ENCODE peak calls at places on chromosomes 12 and 14, in five cellular contexts. One of them, this sample, is unnamed. For H3K4me1, the result is how much of the 10 kb centered on the place peaks cover.

GRCh38 chr12:1800646-1801284 is 19.6 kb upstream of the LRTM2 start:
- DNase-seq in breast epithelium: no peak
- DNase-seq in OCI-LY7: peak
- DNase-seq in heart left ventricle: peak
- DNase-seq in ovary: no peak
- DNase-seq in this sample: no peak

GRCh38 chr12:44490181-44490580 is 385.9 kb downstream of the NELL2 start:
- DNase-seq in breast epithelium: no peak
- DNase-seq in ovary: no peak
- DNase-seq in OCI-LY7: no peak
- DNase-seq in heart left ventricle: no peak
- DNase-seq in this sample: no peak

GRCh38 chr12:89357297-89357730 is 5.0 kb upstream of the DUSP6 start:
- DNase-seq in breast epithelium: no peak
- DNase-seq in OCI-LY7: no peak
- DNase-seq in heart left ventricle: no peak
- DNase-seq in ovary: no peak
- DNase-seq in this sample: no peak

GRCh38 chr14:96126339-96126770 is 78.3 kb upstream of the BDKRB2 start:
- DNase-seq in heart left ventricle: no peak
- DNase-seq in ovary: no peak
- DNase-seq in breast epithelium: no peak
- DNase-seq in OCI-LY7: no peak
- DNase-seq in this sample: no peak

GRCh38 chr12:96770239-96770780 is 136.7 kb upstream of the NEDD1 start:
- DNase-seq in OCI-LY7: no peak
- DNase-seq in ovary: no peak
- DNase-seq in heart left ventricle: no peak
- DNase-seq in breast epithelium: no peak
- DNase-seq in this sample: no peak

GRCh38 chr12:46556105-46556559 is 183.6 kb upstream of the SLC38A2 start:
- DNase-seq in OCI-LY7: no peak
- DNase-seq in breast epithelium: no peak
- DNase-seq in ovary: no peak
- DNase-seq in heart left ventricle: no peak
- DNase-seq in this sample: no peak

GRCh38 chr14:21248739-21249411 is 20.4 kb downstream of the HNRNPC start:
- DNase-seq in OCI-LY7: no peak
- DNase-seq in breast epithelium: no peak
- DNase-seq in ovary: no peak
- DNase-seq in heart left ventricle: no peak
- DNase-seq in this sample: no peak

GRCh38 chr12:93742086-93742934 is 65.1 kb downstream of the CRADD start:
- DNase-seq in breast epithelium: peak
- DNase-seq in ovary: peak
- DNase-seq in heart left ventricle: peak
- DNase-seq in OCI-LY7: no peak
- DNase-seq in this sample: peak

GRCh38 chr12:56293785-56294184 is 6.3 kb downstream of the CS start:
- DNase-seq in OCI-LY7: no peak
- DNase-seq in ovary: no peak
- DNase-seq in heart left ventricle: no peak
- DNase-seq in breast epithelium: no peak
- DNase-seq in this sample: no peak

GRCh38 chr12:113242560-113242959 is 21.3 kb downstream of the TPCN1 start:
- DNase-seq in ovary: no peak
- DNase-seq in breast epithelium: no peak
- DNase-seq in OCI-LY7: no peak
- DNase-seq in heart left ventricle: no peak
- DNase-seq in this sample: no peak

GRCh38 chr14:54830650-54831049 is 72.0 kb downstream of the GCH1 start:
- DNase-seq in breast epithelium: no peak
- DNase-seq in OCI-LY7: no peak
- DNase-seq in ovary: no peak
- DNase-seq in heart left ventricle: no peak
- DNase-seq in this sample: no peak

GRCh38 chr14:96136361-96136760 is 68.3 kb upstream of the BDKRB2 start:
- DNase-seq in breast epithelium: no peak
- DNase-seq in OCI-LY7: no peak
- DNase-seq in ovary: no peak
- DNase-seq in heart left ventricle: no peak
- DNase-seq in this sample: no peak

GRCh38 chr14:101402936-101403660 is 158.2 kb upstream of the DIO3 start:
- DNase-seq in breast epithelium: no peak
- DNase-seq in OCI-LY7: no peak
- DNase-seq in heart left ventricle: no peak
- DNase-seq in ovary: no peak
- DNase-seq in this sample: no peak

GRCh38 chr14:32205984-32206383 is 2.9 kb upstream of the RNU6-8 start:
- DNase-seq in ovary: no peak
- DNase-seq in OCI-LY7: no peak
- DNase-seq in breast epithelium: no peak
- DNase-seq in heart left ventricle: no peak
- DNase-seq in this sample: no peak

GRCh38 chr14:35991356-35991755 is 165.2 kb downstream of the BRMS1L start:
- DNase-seq in OCI-LY7: no peak
- DNase-seq in breast epithelium: no peak
- DNase-seq in ovary: no peak
- DNase-seq in heart left ventricle: no peak
- DNase-seq in this sample: no peak

GRCh38 chr12:76202621-76203020 is 118.1 kb upstream of the NAP1L1 start:
- DNase-seq in OCI-LY7: no peak
- DNase-seq in heart left ventricle: no peak
- DNase-seq in ovary: no peak
- DNase-seq in breast epithelium: no peak
- DNase-seq in this sample: no peak

GRCh38 chr12:69433653-69434052 is 36.5 kb upstream of the FRS2 start:
- DNase-seq in heart left ventricle: no peak
- DNase-seq in OCI-LY7: no peak
- DNase-seq in breast epithelium: no peak
- DNase-seq in ovary: no peak
- DNase-seq in this sample: no peak

GRCh38 chr12:108793756-108794441 is 62.6 kb upstream of the CORO1C start:
- DNase-seq in breast epithelium: no peak
- DNase-seq in OCI-LY7: no peak
- DNase-seq in heart left ventricle: peak
- DNase-seq in ovary: no peak
- DNase-seq in this sample: peak

GRCh38 chr12:69534389-69534822 is 50.9 kb upstream of the CCT2 start:
- DNase-seq in ovary: peak
- DNase-seq in OCI-LY7: no peak
- DNase-seq in heart left ventricle: peak
- DNase-seq in breast epithelium: no peak
- DNase-seq in this sample: no peak

GRCh38 chr12:88393017-88393767 is 187.1 kb downstream of the KITLG start:
- DNase-seq in breast epithelium: no peak
- DNase-seq in ovary: no peak
- DNase-seq in heart left ventricle: no peak
- DNase-seq in OCI-LY7: peak
- DNase-seq in this sample: no peak

GRCh38 chr14:20377171-20377570 is 33.7 kb downstream of the PARP2 start:
- DNase-seq in ovary: no peak
- DNase-seq in breast epithelium: no peak
- DNase-seq in heart left ventricle: no peak
- DNase-seq in OCI-LY7: no peak
- DNase-seq in this sample: no peak

GRCh38 chr12:11951209-11951608 is 119.5 kb upstream of the BCL2L14 start:
- DNase-seq in heart left ventricle: no peak
- DNase-seq in OCI-LY7: no peak
- DNase-seq in ovary: no peak
- DNase-seq in breast epithelium: no peak
- DNase-seq in this sample: no peak

GRCh38 chr12:11949738-11950403 is 120.9 kb upstream of the BCL2L14 start:
- DNase-seq in heart left ventricle: no peak
- DNase-seq in ovary: no peak
- DNase-seq in breast epithelium: peak
- DNase-seq in OCI-LY7: no peak
- DNase-seq in this sample: no peak

GRCh38 chr12:11954181-11954580 is 116.6 kb upstream of the BCL2L14 start:
- DNase-seq in OCI-LY7: peak
- DNase-seq in breast epithelium: no peak
- DNase-seq in heart left ventricle: no peak
- DNase-seq in ovary: no peak
- DNase-seq in this sample: no peak

GRCh38 chr12:11958216-11959091 is 112.3 kb upstream of the BCL2L14 start:
- DNase-seq in ovary: no peak
- DNase-seq in OCI-LY7: no peak
- DNase-seq in heart left ventricle: no peak
- DNase-seq in breast epithelium: no peak
- DNase-seq in this sample: no peak

DNA sequence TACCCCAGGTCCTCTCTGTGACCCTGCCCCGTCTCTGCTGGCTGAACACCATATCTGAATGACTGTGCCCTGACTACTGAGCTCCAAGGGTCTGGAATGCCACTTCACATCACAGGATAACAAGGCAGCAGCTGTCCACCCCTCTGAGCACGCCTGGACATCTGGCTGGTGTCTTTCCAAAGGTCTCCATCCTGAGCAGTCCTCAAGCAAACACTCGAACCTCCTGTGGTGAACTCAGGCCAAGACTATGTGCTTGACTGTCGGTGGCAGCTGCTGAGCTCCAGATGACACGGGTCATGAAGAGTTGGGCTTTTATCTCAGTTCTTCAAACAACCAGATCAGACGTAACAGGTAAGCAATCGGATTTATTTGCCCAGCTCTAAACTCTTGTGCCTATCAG is 117.2 kb upstream of the BCL2L14 start:
- DNase-seq in OCI-LY7: no peak
- DNase-seq in ovary: no peak
- DNase-seq in heart left ventricle: no peak
- DNase-seq in breast epithelium: no peak
- DNase-seq in this sample: no peak
- H3K4me1 ChIP-seq in OCI-LY7: under half
- H3K4me1 ChIP-seq in ovary: under half
- H3K4me1 ChIP-seq in heart left ventricle: under half
- H3K4me1 ChIP-seq in breast epithelium: under half
- H3K4me1 ChIP-seq in this sample: under half

GRCh38 chr14:63725786-63726185 is 2.1 kb downstream of the SGPP1 start:
- DNase-seq in ovary: no peak
- DNase-seq in OCI-LY7: peak
- DNase-seq in heart left ventricle: no peak
- DNase-seq in breast epithelium: no peak
- DNase-seq in this sample: no peak

GRCh38 chr14:63730659-63731058 is 2.8 kb upstream of the SGPP1 start:
- DNase-seq in heart left ventricle: no peak
- DNase-seq in breast epithelium: no peak
- DNase-seq in ovary: no peak
- DNase-seq in OCI-LY7: no peak
- DNase-seq in this sample: no peak

GRCh38 chr14:63727231-63727735 is 582 bp downstream of the SGPP1 start:
- DNase-seq in ovary: peak
- DNase-seq in breast epithelium: peak
- DNase-seq in OCI-LY7: peak
- DNase-seq in heart left ventricle: peak
- DNase-seq in this sample: peak

GRCh38 chr14:63726499-63726898 is 1.4 kb downstream of the SGPP1 start:
- DNase-seq in ovary: no peak
- DNase-seq in breast epithelium: no peak
- DNase-seq in OCI-LY7: no peak
- DNase-seq in heart left ventricle: no peak
- DNase-seq in this sample: no peak

GRCh38 chr14:63727736-63728728 is at the start of gene SGPP1:
- DNase-seq in heart left ventricle: peak
- DNase-seq in ovary: peak
- DNase-seq in breast epithelium: peak
- DNase-seq in OCI-LY7: peak
- DNase-seq in this sample: peak
- TF ChIP-seq CTCF in heart left ventricle: peak
- TF ChIP-seq CTCF in ovary: peak
- TF ChIP-seq CTCF in breast epithelium: no peak
- TF ChIP-seq CTCF in OCI-LY7: peak
- TF ChIP-seq CTCF in this sample: peak

GRCh38 chr14:103100281-103101121 is 6.0 kb downstream of the EXOC3L4 start:
- DNase-seq in breast epithelium: no peak
- DNase-seq in OCI-LY7: peak
- DNase-seq in heart left ventricle: no peak
- DNase-seq in ovary: no peak
- DNase-seq in this sample: no peak
- H3K27ac ChIP-seq in breast epithelium: no peak
- H3K27ac ChIP-seq in OCI-LY7: peak
- H3K27ac ChIP-seq in heart left ventricle: no peak
- H3K27ac ChIP-seq in ovary: no peak
- H3K27ac ChIP-seq in this sample: no peak

DNA sequence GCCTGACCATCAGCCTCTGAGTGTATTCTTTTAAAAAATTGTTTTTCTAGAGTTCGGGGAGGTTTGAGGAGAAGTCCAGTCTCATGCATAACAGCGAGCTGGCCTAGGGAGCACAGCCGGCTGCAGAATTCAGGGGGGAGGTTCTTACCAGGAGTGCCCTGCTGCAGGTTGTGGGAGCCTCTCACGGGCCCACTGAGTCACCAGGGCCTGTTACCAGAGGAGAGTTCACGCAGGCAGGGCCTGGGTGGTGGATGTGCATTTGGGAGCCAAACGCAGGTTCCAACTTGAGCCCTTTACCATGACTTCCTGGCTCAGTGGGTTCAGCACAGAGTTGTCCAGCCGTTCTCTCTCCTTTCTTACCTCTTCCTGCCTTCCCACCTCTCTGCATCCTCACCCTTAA is 14.4 kb downstream of the CD9 start:
- DNase-seq in ovary: no peak
- DNase-seq in heart left ventricle: no peak
- DNase-seq in breast epithelium: no peak
- DNase-seq in OCI-LY7: no peak
- DNase-seq in this sample: no peak
- H3K4me1 ChIP-seq in ovary: under half
- H3K4me1 ChIP-seq in heart left ventricle: under half
- H3K4me1 ChIP-seq in breast epithelium: under half
- H3K4me1 ChIP-seq in OCI-LY7: under half
- H3K4me1 ChIP-seq in this sample: under half

DNA sequence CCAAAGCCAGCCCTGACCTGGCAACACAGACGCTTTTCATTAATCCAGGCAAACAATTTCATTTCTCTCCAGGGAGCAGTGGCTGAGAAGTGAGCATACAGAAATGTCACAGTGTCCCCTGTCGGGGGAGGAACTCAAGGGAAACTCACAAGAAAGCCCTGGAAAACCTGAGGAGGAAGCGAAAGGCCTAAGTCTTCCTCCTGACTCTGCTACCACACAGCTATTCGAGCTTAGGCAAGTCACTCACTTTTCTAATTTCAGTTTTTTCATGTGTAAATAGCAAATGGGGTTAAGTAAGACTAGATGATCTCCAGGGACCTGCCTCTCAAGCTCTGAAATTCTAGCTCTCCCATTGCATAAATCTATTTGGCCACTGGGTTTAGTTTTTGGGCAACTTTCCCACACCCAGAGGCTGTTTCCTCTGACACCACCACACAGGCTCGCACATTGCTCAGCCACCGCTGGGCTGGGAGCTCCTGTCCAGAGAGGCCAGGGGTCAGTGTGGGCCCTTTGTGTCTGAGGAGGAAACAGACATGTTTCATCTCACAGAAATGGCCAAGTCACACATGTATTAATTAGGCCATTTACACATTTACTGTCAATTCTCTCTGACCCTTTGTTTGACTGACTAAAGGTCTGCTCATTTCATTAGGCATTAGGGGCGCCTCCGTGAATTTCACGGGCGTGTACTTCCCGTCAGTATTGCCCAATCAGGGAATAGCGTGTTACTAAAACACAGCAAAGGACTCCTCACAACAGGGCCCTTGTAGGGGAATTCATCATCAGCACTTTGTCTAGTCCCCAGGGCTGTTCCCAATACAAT is 9.8 kb upstream of the PNMA1 start:
- DNase-seq in breast epithelium: no peak
- DNase-seq in ovary: peak
- DNase-seq in OCI-LY7: no peak
- DNase-seq in heart left ventricle: peak
- DNase-seq in this sample: peak
- TF ChIP-seq CTCF in breast epithelium: peak
- TF ChIP-seq CTCF in ovary: no peak
- TF ChIP-seq CTCF in OCI-LY7: no peak
- TF ChIP-seq CTCF in heart left ventricle: no peak
- TF ChIP-seq CTCF in this sample: peak